ENCODE peak calls at places on chromosomes 13 and 19, in seven cellular contexts. R, U, N, V, Y, P and W are unnamed samples.

GRCh38 chr19:42657551-42657950 is 62.8 kb upstream of the CEACAM8 start:
- DNase-seq in U (no peak), R (no peak), V (no peak), N (no peak), P (no peak), Y (no peak), W (no peak)

GRCh38 chr13:50715402-50716146 is 127.9 kb downstream of the DLEU7 start:
- DNase-seq in Y (peak), U (peak), P (peak), R (peak), V (peak), N (no peak), W (peak)

GRCh38 chr19:49111218-49111998 is 2.8 kb upstream of the LIN7B start:
- DNase-seq in Y (no peak), R (no peak), P (no peak), U (no peak), V (no peak), N (peak), W (no peak)

GRCh38 chr13:87986639-87987250 is 315.6 kb downstream of the SLITRK5 start:
- DNase-seq in P (no peak), V (no peak), U (no peak), Y (no peak), R (no peak), N (no peak), W (no peak)

GRCh38 chr19:1333789-1334188 is 48.1 kb downstream of the EFNA2 start:
- DNase-seq in R (no peak), N (peak), U (no peak), P (no peak), Y (no peak), V (no peak), W (no peak)

GRCh38 chr19:29495971-29496441 is 29.8 kb upstream of the VSTM2B start:
- DNase-seq in P (no peak), Y (no peak), U (no peak), N (no peak), R (peak), V (no peak), W (no peak)

GRCh38 chr19:11288349-11288748 is 7.6 kb upstream of the TSPAN16 start:
- DNase-seq in P (peak), U (no peak), N (peak), V (no peak), R (no peak), Y (no peak), W (no peak)

GRCh38 chr13:32409561-32410440 is 18.1 kb downstream of the N4BP2L1 start:
- DNase-seq in N (no peak), R (no peak), P (no peak), Y (peak), V (no peak), U (peak), W (peak)

GRCh38 chr13:51806571-51806970 is 2.6 kb upstream of the DHRS12 start:
- DNase-seq in P (peak), U (no peak), Y (no peak), V (no peak), N (peak), R (no peak), W (no peak)

GRCh38 chr19:54364775-54365257 is at the start of gene LAIR1:
- DNase-seq in Y (peak), V (no peak), U (no peak), R (peak), P (no peak), N (no peak), W (no peak)

GRCh38 chr19:38693380-38694223 is 46.2 kb downstream of the ACTN4 start:
- DNase-seq in U (no peak), V (no peak), Y (no peak), R (peak), P (peak), N (peak), W (no peak)

GRCh38 chr13:99178636-99179035 is 22.0 kb upstream of the UBAC2 start:
- DNase-seq in P (no peak), U (peak), V (no peak), N (no peak), R (no peak), Y (peak), W (no peak)

GRCh38 chr13:54486421-54487166 is 1458.0 kb downstream of the OLFM4 start:
- DNase-seq in P (no peak), V (no peak), N (no peak), U (no peak), R (no peak), Y (no peak), W (no peak)

GRCh38 chr19:10412257-10412977 is 7.9 kb upstream of the PDE4A start:
- DNase-seq in R (no peak), V (no peak), U (no peak), Y (no peak), P (no peak), N (no peak), W (no peak)

GRCh38 chr13:32272021-32272695 is 43.0 kb downstream of the ZAR1L start:
- DNase-seq in R (no peak), P (no peak), Y (no peak), V (no peak), U (no peak), N (peak), W (no peak)

GRCh38 chr19:5407356-5407755 is 47.9 kb upstream of the ZNRF4 start:
- DNase-seq in Y (no peak), N (no peak), P (no peak), U (no peak), V (no peak), R (no peak), W (no peak)

GRCh38 chr13:35478384-35479222 is 2.1 kb upstream of the MAB21L1 start:
- DNase-seq in R (peak), V (no peak), Y (peak), N (no peak), U (no peak), P (no peak), W (peak)

GRCh38 chr19:43789029-43789428 is 8.3 kb upstream of the KCNN4 start:
- DNase-seq in N (peak), P (no peak), V (no peak), U (no peak), Y (no peak), R (no peak), W (no peak)

GRCh38 chr19:6041991-6042421 is 64.1 kb upstream of the RANBP3 start:
- DNase-seq in N (no peak), Y (no peak), P (no peak), U (no peak), R (no peak), V (peak), W (no peak)

GRCh38 chr13:91111476-91112190 is 235.9 kb upstream of the MIR17HG start:
- DNase-seq in V (no peak), U (no peak), R (no peak), Y (no peak), P (no peak), N (no peak), W (no peak)

GRCh38 chr19:34732548-34733255 is 1.3 kb upstream of the ZNF181 start:
- DNase-seq in Y (no peak), R (no peak), U (no peak), V (no peak), N (peak), P (peak), W (no peak)

GRCh38 chr13:44259045-44260042 is 114.3 kb upstream of the SERP2 start:
- DNase-seq in N (peak), U (no peak), V (peak), P (no peak), R (no peak), Y (no peak), W (no peak)

GRCh38 chr19:8017808-8018207 is 12.4 kb upstream of the ELAVL1 start:
- DNase-seq in R (peak), P (no peak), N (peak), V (no peak), Y (no peak), U (no peak), W (no peak)

GRCh38 chr13:42970824-42971669 is 21.0 kb downstream of the EPSTI1 start:
- DNase-seq in R (no peak), Y (no peak), P (peak), V (no peak), U (no peak), N (no peak), W (no peak)

GRCh38 chr13:75145926-75146325 is 336.0 kb downstream of the TBC1D4 start:
- DNase-seq in P (no peak), V (no peak), U (no peak), N (no peak), R (no peak), Y (no peak), W (no peak)

GRCh38 chr13:90839061-90839460 is 508.4 kb upstream of the MIR17HG start:
- DNase-seq in R (no peak), N (no peak), Y (no peak), P (no peak), V (no peak), U (no peak), W (no peak)

GRCh38 chr13:83798731-83799130 is 83.5 kb downstream of the SLITRK1 start:
- DNase-seq in R (no peak), Y (no peak), N (no peak), P (no peak), U (no peak), V (no peak), W (no peak)

GRCh38 chr13:93226065-93226622 is 463 bp upstream of the GPC6 start:
- DNase-seq in P (no peak), N (peak), R (no peak), Y (no peak), V (no peak), U (no peak), W (no peak)

GRCh38 chr19:15300533-15301194 is 31.7 kb downstream of the BRD4 start:
- DNase-seq in P (no peak), N (peak), V (no peak), U (no peak), R (no peak), Y (no peak), W (no peak)

GRCh38 chr13:30463820-30464495 is 1.8 kb downstream of the HMGB1 start:
- DNase-seq in V (peak), P (peak), Y (peak), N (no peak), R (peak), U (peak), W (peak)

GRCh38 chr19:32537626-32538025 is 43.4 kb upstream of the PDCD5 start:
- DNase-seq in Y (no peak), V (no peak), P (no peak), U (no peak), N (no peak), R (no peak), W (no peak)

GRCh38 chr19:7863157-7863970 is 10.8 kb downstream of the PRR36 start:
- DNase-seq in U (no peak), P (no peak), R (peak), N (peak), V (no peak), Y (no peak), W (no peak)

GRCh38 chr13:43263047-43263446 is 239.7 kb downstream of the DNAJC15 start:
- DNase-seq in V (no peak), Y (no peak), U (no peak), P (no peak), N (no peak), R (no peak), W (no peak)

GRCh38 chr13:75633285-75633684 is 2.8 kb upstream of the LMO7 start:
- DNase-seq in R (no peak), N (peak), U (no peak), V (no peak), Y (no peak), P (no peak), W (no peak)

GRCh38 chr13:74466015-74466414 is 331.8 kb upstream of the KLF12 start:
- DNase-seq in N (no peak), V (no peak), Y (no peak), U (no peak), P (no peak), R (no peak), W (no peak)

GRCh38 chr13:104984296-104984818 is 1551.1 kb downstream of the EFNB2 start:
- DNase-seq in R (no peak), N (no peak), Y (peak), V (no peak), P (peak), U (peak), W (no peak)

GRCh38 chr19:10514211-10515145 is 2.8 kb downstream of the S1PR5 start:
- DNase-seq in P (no peak), U (no peak), R (peak), N (no peak), V (no peak), Y (no peak), W (no peak)

GRCh38 chr13:29923554-29924481 is 73.4 kb upstream of the UBL3 start:
- DNase-seq in R (peak), N (peak), Y (peak), P (peak), U (peak), V (peak), W (peak)

GRCh38 chr13:110541526-110541920 is 20.0 kb downstream of the RAB20 start:
- DNase-seq in Y (no peak), R (no peak), P (no peak), V (no peak), U (no peak), N (no peak), W (no peak)

DNA sequence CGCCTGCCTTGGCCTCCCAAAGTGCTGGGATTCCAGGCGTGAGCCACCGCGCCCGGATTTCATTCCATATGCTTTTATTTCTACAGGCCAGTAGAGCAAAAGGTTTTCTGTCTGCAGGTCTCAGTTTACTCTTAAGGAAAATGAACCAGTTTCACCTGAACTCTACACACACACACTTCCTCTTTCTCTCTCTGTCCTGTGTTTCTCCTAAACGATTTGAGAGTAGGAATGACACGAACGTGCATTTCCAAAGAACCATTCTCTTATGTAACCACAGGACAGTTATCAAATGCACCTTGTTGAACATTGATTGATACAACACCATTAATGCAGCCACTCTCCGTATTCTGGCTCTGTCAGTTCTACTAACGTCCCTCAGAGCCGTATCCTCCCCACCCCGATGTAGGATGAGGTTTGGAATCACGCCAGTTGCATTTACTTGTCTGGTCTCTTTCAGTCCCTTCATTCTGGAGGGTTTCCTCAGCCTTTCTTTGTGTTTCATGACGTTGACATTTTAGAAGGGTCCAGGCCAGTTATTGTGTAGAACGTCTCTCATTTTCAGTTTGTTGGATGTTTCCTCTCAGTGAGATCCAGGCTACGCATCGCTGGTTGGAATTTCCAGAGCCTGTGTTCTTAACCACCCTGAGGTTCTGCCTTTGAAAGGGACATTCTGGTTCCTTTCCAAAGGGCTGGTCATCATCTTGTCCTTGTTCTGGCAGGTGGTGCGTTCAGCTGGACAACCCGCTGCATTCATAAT is 36.0 kb downstream of the BICRA start:
- DNase-seq in N (no peak), P (no peak), Y (no peak), U (no peak), R (no peak), V (no peak), W (no peak)
- H3K27ac ChIP-seq in N (no peak), P (no peak), Y (no peak), U (peak), R (no peak), V (no peak), W (no peak)

DNA sequence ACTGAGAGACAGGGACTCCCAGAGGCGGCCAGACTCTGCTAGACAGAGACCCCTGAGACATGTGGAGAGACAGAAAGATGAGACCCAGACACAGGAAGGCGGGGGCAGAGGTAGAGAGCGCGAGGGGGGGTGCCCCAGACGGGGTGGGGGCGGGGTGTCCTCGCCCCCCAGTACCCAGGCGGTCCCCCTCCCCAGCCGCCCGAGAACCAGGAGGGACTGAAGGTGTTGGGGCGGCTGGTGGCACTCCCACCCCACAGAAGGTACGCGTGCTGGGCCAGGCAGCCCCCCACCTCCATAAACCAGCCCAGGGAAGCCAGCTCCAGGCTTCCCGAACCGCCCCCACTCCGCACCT is 336 bp downstream of the SLC8A2 start:
- DNase-seq in Y (no peak), R (peak), U (no peak), N (no peak), V (no peak), P (no peak), W (no peak)
- H3K4me3 ChIP-seq in Y (no peak), R (no peak), U (peak), N (no peak), V (no peak), P (peak), W (no peak)

DNA sequence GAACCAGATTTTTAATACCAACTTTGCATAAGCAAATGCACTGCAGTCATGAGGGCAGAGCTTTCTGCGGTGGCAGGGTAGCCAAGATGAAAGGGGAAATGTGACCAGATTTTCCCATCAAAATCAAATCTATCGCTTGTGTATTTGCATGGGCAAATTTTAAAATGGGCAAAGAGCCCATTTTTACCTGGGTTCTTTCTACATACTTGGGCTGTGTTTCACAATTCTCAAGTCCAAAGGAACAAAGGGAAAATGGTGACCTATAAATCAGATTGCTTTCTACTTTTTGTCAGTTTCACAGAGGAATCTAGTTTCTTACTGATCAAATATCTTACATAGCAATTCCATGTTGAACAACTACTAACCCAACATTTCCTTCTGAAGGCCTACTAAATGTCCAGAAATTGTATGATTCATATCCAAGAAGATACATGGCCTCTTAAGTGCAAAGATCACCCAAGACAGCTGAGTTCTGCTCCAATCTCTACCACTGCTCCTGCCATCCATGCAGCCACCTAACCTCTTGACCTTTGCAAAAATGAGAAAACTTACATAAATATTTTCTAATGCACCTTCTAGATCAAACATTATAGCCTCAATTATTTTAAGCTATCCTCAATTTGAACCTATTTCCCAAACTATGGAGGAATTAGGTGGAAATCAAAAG is 249.5 kb downstream of the OXGR1 start:
- DNase-seq in U (no peak), R (no peak), Y (no peak), P (no peak), N (no peak), V (no peak), W (no peak)
- H3K27ac ChIP-seq in U (no peak), R (no peak), Y (no peak), P (no peak), N (no peak), V (no peak), W (no peak)

GRCh38 chr19:17873661-17874422 is 2.1 kb downstream of the SLC5A5 start:
- DNase-seq in V (no peak), N (peak), P (peak), U (no peak), R (peak), Y (no peak), W (no peak)
- H3K4me3 ChIP-seq in V (no peak), N (no peak), P (no peak), U (no peak), R (no peak), Y (no peak), W (no peak)

DNA sequence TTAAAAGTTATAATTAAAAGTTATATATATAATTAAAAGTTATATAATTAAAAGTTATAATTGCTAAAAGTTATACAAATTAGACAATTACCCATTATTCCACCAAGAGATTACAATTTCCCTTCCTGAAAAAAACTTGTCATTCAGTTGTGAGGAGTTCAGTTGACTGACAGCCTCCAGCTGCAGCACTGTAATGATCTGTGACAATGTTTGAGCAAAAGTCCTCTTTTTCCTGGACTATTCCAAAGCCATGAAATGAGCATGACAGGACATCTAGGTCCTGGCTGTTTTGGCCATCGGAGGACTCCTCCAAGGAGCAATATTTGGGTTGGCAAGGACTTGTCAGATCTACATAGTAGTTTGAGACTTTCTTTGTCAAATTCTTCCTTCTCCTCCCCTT is 258.7 kb upstream of the EDNRB start:
- DNase-seq in V (no peak), N (no peak), P (no peak), U (no peak), R (no peak), Y (no peak), W (no peak)
- H3K27ac ChIP-seq in V (no peak), N (no peak), P (no peak), U (no peak), R (no peak), Y (no peak), W (no peak)

GRCh38 chr19:50719119-50719435 is 525 bp downstream of the SHANK1 start:
- DNase-seq in V (no peak), R (no peak), N (no peak), Y (no peak), U (no peak), P (no peak), W (no peak)
- H3K4me3 ChIP-seq in V (no peak), R (no peak), N (peak), Y (peak), U (peak), P (no peak), W (no peak)

GRCh38 chr13:79987323-79987722 is 353.6 kb downstream of the SPRY2 start:
- DNase-seq in R (no peak), V (no peak), N (no peak), P (no peak), Y (no peak), U (no peak), W (no peak)

GRCh38 chr13:79986890-79987289 is 354.0 kb downstream of the SPRY2 start:
- DNase-seq in Y (no peak), N (no peak), R (no peak), V (no peak), U (no peak), P (no peak), W (no peak)

GRCh38 chr13:79988573-79988972 is 352.4 kb downstream of the SPRY2 start:
- DNase-seq in U (no peak), Y (no peak), V (no peak), N (peak), R (no peak), P (no peak), W (no peak)

GRCh38 chr13:79989251-79989661 is 351.7 kb downstream of the SPRY2 start:
- DNase-seq in Y (no peak), U (no peak), N (no peak), R (no peak), P (no peak), V (no peak), W (no peak)

DNA sequence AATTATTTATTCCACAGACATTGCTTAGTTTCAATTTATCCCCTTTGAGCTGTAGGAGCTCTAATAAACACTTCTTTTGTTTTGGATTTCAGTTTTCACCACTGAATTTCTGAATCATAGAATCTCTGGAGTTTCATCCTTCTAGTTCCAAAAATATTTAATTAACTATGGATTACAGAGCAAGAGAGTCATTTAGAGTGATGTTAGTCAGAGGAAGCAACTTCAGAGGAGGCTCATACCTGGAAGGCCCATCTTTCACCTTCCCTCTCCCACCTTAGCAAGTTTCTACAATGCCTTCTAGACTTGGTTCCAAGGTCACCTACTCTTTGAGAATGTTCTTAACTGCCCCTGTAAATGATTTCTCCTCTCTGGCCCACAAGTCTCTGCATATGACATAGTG is 353.2 kb downstream of the SPRY2 start:
- DNase-seq in V (no peak), N (no peak), R (no peak), U (no peak), P (no peak), Y (no peak), W (no peak)
- H3K27ac ChIP-seq in V (no peak), N (no peak), R (no peak), U (no peak), P (no peak), Y (no peak), W (no peak)

GRCh38 chr19:45771331-45771933 is 2.4 kb upstream of the SIX5 start:
- DNase-seq in V (no peak), R (peak), U (no peak), N (no peak), Y (peak), P (peak), W (no peak)
- H3K4me3 ChIP-seq in V (no peak), R (no peak), U (peak), N (no peak), Y (no peak), P (no peak), W (peak)